ENCODE peak calls at places on chromosome X, in five cellular contexts. K, D, H, M and N are unnamed samples.

GRCh38 chrX:50814701-50815476 is 895 bp upstream of the SHROOM4 start:
- DNase-seq in H (peak; percentile 36), D (no peak), K (no peak), M (no peak), N (no peak)

GRCh38 chrX:115459883-115460564 is 101.0 kb upstream of the PLS3 start:
- DNase-seq in D (no peak), M (no peak), K (no peak), H (no peak), N (no peak)

GRCh38 chrX:39848900-39849299 is 248.9 kb downstream of the BCOR start:
- DNase-seq in H (no peak), M (no peak), D (no peak), K (no peak), N (no peak)

GRCh38 chrX:40145001-40145631 is 47.4 kb upstream of the BCOR start:
- DNase-seq in H (no peak), D (no peak), M (peak; percentile 72), K (peak; percentile 78), N (no peak)

GRCh38 chrX:40006025-40007017 is 91.4 kb downstream of the BCOR start:
- DNase-seq in H (no peak), M (peak; percentile 12), D (peak; percentile 32), K (peak; percentile 83), N (no peak)

GRCh38 chrX:12080265-12080664 is 58.0 kb upstream of the FRMPD4 start:
- DNase-seq in M (peak; percentile 8), H (peak; percentile 46), D (no peak), K (peak; percentile 26), N (no peak)

GRCh38 chrX:100424012-100424411 is 13.9 kb upstream of the PCDH19 start:
- DNase-seq in D (no peak), M (no peak), H (no peak), K (peak; percentile 44), N (no peak)

GRCh38 chrX:3206314-3206713 is 140.1 kb downstream of the MXRA5 start:
- DNase-seq in D (no peak), M (no peak), K (no peak), H (no peak), N (no peak)

GRCh38 chrX:8748855-8749254 is 16.9 kb upstream of the ANOS1 start:
- DNase-seq in M (no peak), H (peak; percentile 19), K (no peak), D (no peak), N (no peak)

GRCh38 chrX:69539437-69539836 is 35.3 kb downstream of the NALF2 start:
- DNase-seq in H (no peak), K (no peak), M (no peak), D (no peak), N (no peak)

GRCh38 chrX:12949205-12949926 is 25.5 kb upstream of the TMSB4X start:
- DNase-seq in K (no peak), D (no peak), M (no peak), H (no peak), N (no peak)

GRCh38 chrX:150770623-150771022 is 77.4 kb downstream of the MTMR1 start:
- DNase-seq in D (no peak), H (no peak), K (no peak), M (no peak), N (no peak)

GRCh38 chrX:135484636-135485289 is 35.7 kb upstream of the INTS6L start:
- DNase-seq in H (peak; percentile 19), D (peak; percentile 11), M (no peak), K (no peak), N (peak; percentile 32)

GRCh38 chrX:149504226-149504914 is 736 bp downstream of the IDS start:
- DNase-seq in K (peak; percentile 69), H (no peak), M (peak; percentile 45), D (peak; percentile 59), N (no peak)
- TF ChIP-seq CTCF in K (peak; percentile 58), H (peak; percentile 26), M (peak; percentile 52), D (no peak), N (peak; percentile 57)

GRCh38 chrX:112819013-112819635 is 21.5 kb downstream of the AMOT start:
- DNase-seq in D (no peak), M (no peak), H (peak; percentile 8), K (no peak), N (no peak)
- H3K27ac ChIP-seq in D (no peak overlapping the region), M (no peak overlapping the region), H (no peak overlapping the region), K (no peak overlapping the region), N (no peak overlapping the region)

GRCh38 chrX:111869639-111870034 is 6.3 kb upstream of the TRPC5OS start:
- DNase-seq in D (no peak), H (peak; percentile 35), K (peak; percentile 64), M (peak; percentile 62), N (peak; percentile 27)
- TF ChIP-seq CTCF in D (peak; percentile 42), H (peak; percentile 68), K (peak; percentile 85), M (peak; percentile 75), N (peak; percentile 78)

GRCh38 chrX:119467433-119467832 is 811 bp upstream of the SLC25A5 start:
- DNase-seq in K (no peak), H (no peak), D (no peak), M (no peak), N (no peak)

GRCh38 chrX:119468186-119468929 is at the start of gene SLC25A5:
- DNase-seq in M (peak; percentile 81), K (peak; percentile 90), H (peak; percentile 80), D (peak; percentile 80), N (no peak)

GRCh38 chrX:119466970-119467369 is 1.3 kb upstream of the SLC25A5 start:
- DNase-seq in D (no peak), H (no peak), K (no peak), M (no peak), N (no peak)

GRCh38 chrX:119468930-119469635 is 839 bp downstream of the SLC25A5 start:
- DNase-seq in K (peak; percentile 74), D (peak; percentile 87), H (peak; percentile 76), M (peak; percentile 82), N (no peak)

DNA sequence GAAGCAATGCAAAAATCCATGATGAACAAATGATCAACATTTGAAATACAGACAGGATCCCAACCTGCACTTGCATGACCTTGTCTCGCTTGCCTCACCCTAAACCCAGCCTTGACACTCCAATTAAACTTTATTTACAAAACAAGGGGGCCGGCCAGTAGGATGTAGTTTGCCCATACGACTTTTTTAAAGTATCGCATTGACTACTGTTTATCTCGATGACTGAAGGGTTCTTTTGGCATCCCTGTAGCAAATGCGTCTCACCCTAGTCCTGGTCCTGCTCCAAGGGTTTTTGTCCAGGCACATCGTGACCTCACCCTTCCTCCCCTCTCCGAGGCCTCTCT is 430 bp upstream of the SLC25A5 start:
- DNase-seq in D (no peak), H (no peak), K (no peak), M (no peak), N (no peak)
- H3K27ac ChIP-seq in D (peak overlapping the region; percentile 51), H (no peak overlapping the region), K (no peak overlapping the region), M (no peak overlapping the region), N (peak overlapping the region; percentile 78)

DNA sequence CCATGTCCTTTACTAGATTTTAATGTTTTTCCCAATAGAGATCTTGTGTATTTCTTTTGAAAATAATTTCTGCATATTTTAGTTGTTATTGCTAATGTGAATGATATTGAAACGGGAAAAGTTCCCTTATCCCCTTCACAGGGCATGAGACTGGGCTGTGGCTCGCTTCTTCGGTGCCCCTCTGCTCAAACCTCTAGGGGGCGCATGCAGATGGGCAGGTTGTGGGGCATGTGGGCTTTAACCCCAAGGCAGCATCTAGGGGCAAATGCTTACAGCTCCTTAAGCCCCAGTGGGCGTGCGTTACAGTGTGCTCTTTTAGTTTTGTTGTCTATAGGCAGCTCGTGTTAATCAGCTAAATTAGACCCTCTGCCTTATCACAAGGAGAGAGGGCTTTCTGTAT is 194.7 kb downstream of the OPHN1 start:
- DNase-seq in K (peak; percentile 48), M (peak; percentile 28), D (no peak), H (no peak), N (no peak)
- TF ChIP-seq CTCF in K (peak; percentile 69), M (peak; percentile 63), D (no peak), H (peak; percentile 39), N (peak; percentile 80)

DNA sequence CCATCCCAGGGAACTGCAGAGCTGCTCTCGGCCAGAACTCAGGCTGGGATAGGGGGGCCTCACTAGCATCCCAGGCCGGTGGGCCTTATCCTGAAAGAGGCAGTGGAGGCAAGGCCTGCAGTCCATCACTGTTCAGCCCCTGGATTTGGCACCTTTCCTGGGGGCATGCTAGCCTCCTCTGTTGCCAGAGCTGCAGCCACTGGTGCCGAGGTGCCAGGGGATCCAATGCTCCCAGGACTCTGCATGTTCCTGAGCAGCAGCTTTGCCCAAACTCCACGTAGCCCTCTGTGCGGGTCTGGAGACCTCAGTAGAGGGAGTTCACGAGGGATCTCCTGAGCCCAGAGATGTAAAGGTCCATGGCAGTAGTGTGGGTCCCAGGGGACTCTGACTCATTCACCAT is 551.7 kb upstream of the AMOT start:
- DNase-seq in D (no peak), K (no peak), M (no peak), H (no peak), N (no peak)
- H3K27ac ChIP-seq in D (no peak overlapping the region), K (no peak overlapping the region), M (no peak overlapping the region), H (no peak overlapping the region), N (no peak overlapping the region)

DNA sequence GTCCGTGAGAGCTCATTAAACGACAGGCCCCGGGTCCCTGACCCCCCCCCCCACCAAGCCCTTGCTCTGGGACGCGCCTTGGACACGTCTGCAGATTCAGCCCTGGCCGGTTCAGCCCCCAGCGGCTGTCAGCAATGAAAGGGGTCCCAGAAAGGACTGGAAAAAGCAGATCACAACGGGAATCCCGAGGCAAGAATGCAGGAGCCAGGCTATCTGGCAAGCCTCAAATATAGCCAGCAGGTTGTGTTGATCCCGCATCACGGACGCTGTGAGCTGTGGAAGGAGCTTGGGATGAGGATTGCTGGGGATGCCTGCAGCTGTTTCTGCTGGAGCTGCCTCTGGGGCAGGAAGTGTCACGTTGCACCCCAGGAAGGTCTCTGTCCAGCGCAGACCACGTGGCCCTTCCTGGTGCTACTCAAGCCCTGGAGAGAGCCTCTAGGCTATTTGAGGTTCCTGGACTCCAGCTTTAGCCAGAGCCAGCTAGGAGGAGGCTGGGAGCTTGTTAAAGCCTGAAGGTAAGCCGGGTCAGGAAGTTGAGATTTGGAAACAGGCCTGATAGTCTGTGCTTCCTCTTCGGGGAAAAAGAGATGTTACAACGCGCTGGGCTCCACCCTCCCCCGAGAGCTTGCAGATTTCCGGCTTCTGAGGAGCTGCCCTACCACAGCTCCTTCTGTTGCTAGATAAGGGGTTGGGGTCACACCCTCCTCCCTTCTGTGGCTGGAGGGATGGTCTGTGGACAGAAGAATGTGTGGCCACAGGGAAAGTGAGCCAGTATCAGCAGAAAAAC is 19.3 kb upstream of the CSF2RA start:
- DNase-seq in H (no peak), D (peak; percentile 28), K (peak; percentile 93), M (peak; percentile 28), N (no peak)
- TF ChIP-seq CTCF in H (no peak), D (no peak), K (no peak), M (no peak), N (no peak)

GRCh38 chrX:48478806-48479205 is 2.8 kb downstream of the FTSJ1 start:
- DNase-seq in K (no peak), D (no peak), H (no peak), M (no peak), N (no peak)

GRCh38 chrX:48475295-48475694 is 704 bp upstream of the FTSJ1 start:
- DNase-seq in K (no peak), D (no peak), M (no peak), H (no peak), N (no peak)

GRCh38 chrX:48477960-48478755 is 2.2 kb downstream of the FTSJ1 start:
- DNase-seq in D (no peak), H (no peak), M (no peak), K (no peak), N (no peak)

GRCh38 chrX:48475774-48476577 is at the start of gene FTSJ1:
- DNase-seq in D (peak; percentile 81), H (peak; percentile 87), M (peak; percentile 86), K (peak; percentile 52), N (peak; percentile 67)

GRCh38 chrX:48476919-48477318 is 920 bp downstream of the FTSJ1 start:
- DNase-seq in H (no peak), M (no peak), D (no peak), K (no peak), N (no peak)
- H3K27ac ChIP-seq in H (peak overlapping the region; percentile 89), M (no peak overlapping the region), D (peak overlapping the region; percentile 88), K (no peak overlapping the region), N (peak overlapping the region; percentile 89)